ENCODE peak calls at places on chromosome 4, in six cellular contexts. R, C, Q, B, Z and P are unnamed samples.

GRCh38 chr4:115229873-115230272 is 116.5 kb upstream of the NDST4 start:
- DNase-seq in R (no peak), C (no peak), Q (no peak), B (no peak), Z (no peak), P (no peak)

GRCh38 chr4:177638871-177639270 is 196.6 kb upstream of the AGA start:
- DNase-seq in R (no peak), C (peak; percentile 3), Q (no peak), B (no peak), Z (peak; percentile 5), P (no peak)

GRCh38 chr4:24771241-24771640 is 24.1 kb upstream of the SOD3 start:
- DNase-seq in R (peak; percentile 76), C (no peak), Q (no peak), B (no peak), Z (no peak), P (no peak)

GRCh38 chr4:4339504-4340085 is 47.3 kb upstream of the NSG1 start:
- DNase-seq in R (no peak), C (peak; percentile 25), Q (no peak), B (no peak), Z (no peak), P (no peak)

GRCh38 chr4:22391548-22391947 is 124.3 kb downstream of the ADGRA3 start:
- DNase-seq in R (peak; percentile 83), C (no peak), Q (no peak), B (peak; percentile 3), Z (peak; percentile 64), P (no peak)

GRCh38 chr4:99815597-99816011 is 1.0 kb upstream of the DAPP1 start:
- DNase-seq in R (no peak), C (no peak), Q (peak; percentile 78), B (no peak), Z (no peak), P (no peak)

GRCh38 chr4:79864470-79865190 is 208.4 kb downstream of the ANTXR2 start:
- DNase-seq in R (peak; percentile 27), C (no peak), Q (no peak), B (no peak), Z (no peak), P (no peak)

GRCh38 chr4:154616731-154617130 is 4.3 kb upstream of the FGG start:
- DNase-seq in R (no peak), C (no peak), Q (no peak), B (no peak), Z (no peak), P (no peak)

GRCh38 chr4:84901173-84901572 is 65.3 kb downstream of the WDFY3 start:
- DNase-seq in R (no peak), C (no peak), Q (no peak), B (no peak), Z (peak; percentile 43), P (no peak)

GRCh38 chr4:147381749-147382148 is 99.1 kb upstream of the EDNRA start:
- DNase-seq in R (no peak), C (no peak), Q (no peak), B (no peak), Z (peak; percentile 11), P (no peak)

GRCh38 chr4:115090483-115091075 is 22.8 kb downstream of the NDST4 start:
- DNase-seq in R (peak; percentile 7), C (peak; percentile 61), Q (peak; percentile 32), B (no peak), Z (peak; percentile 68), P (no peak)

GRCh38 chr4:169110633-169111032 is 100.6 kb upstream of the CBR4 start:
- DNase-seq in R (peak; percentile 55), C (no peak), Q (no peak), B (no peak), Z (peak; percentile 21), P (no peak)

GRCh38 chr4:88672987-88673386 is 24.6 kb downstream of the NAP1L5 start:
- DNase-seq in R (peak; percentile 30), C (peak; percentile 54), Q (no peak), B (peak; percentile 23), Z (peak; percentile 60), P (peak; percentile 37)

GRCh38 chr4:107863850-107864371 is 39.2 kb downstream of the SGMS2 start:
- DNase-seq in R (peak; percentile 63), C (no peak), Q (peak; percentile 48), B (no peak), Z (peak; percentile 1), P (no peak)

GRCh38 chr4:123597586-123597985 is 201.0 kb downstream of the SPRY1 start:
- DNase-seq in R (peak; percentile 83), C (no peak), Q (no peak), B (no peak), Z (peak; percentile 49), P (no peak)

GRCh38 chr4:175531405-175532091 is 280.5 kb downstream of the GPM6A start:
- DNase-seq in R (peak; percentile 88), C (no peak), Q (no peak), B (no peak), Z (no peak), P (no peak)

DNA sequence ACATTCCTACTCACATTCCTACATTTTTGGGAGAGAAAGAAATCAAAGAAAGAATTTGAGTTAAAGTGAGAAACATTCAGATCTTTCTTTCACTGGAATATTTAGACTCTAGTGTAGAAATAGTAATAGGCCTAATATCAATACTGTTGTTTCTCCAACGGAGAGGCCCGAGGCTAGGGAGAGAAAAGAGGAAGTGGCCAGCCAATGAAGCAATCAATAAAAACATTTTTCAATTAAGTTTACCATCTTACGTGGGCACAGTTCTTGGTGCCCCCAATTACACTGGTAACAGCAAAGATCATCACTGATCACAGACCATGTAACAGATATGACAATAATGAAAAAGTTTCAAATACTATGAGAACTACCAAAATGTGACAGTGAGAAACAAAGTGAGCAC is 281.4 kb downstream of the GPM6A start:
- DNase-seq in R (no peak), C (no peak), Q (no peak), B (no peak), Z (no peak), P (no peak)
- H3K27ac ChIP-seq in R (no peak overlapping the region), C (no peak overlapping the region), Q (no peak overlapping the region), B (no peak overlapping the region), Z (no peak overlapping the region), P (no peak overlapping the region)

GRCh38 chr4:17063870-17064269 is 165.4 kb upstream of the LDB2 start:
- DNase-seq in R (peak; percentile 87), C (no peak), Q (no peak), B (no peak), Z (no peak), P (no peak)
- H3K9ac ChIP-seq in R (no peak overlapping the region), C (no peak overlapping the region), Q (no peak overlapping the region), B (no peak overlapping the region), Z (no peak overlapping the region), P (no peak overlapping the region)

GRCh38 chr4:55032179-55032578 is 93.2 kb downstream of the KDR start:
- DNase-seq in R (no peak), C (no peak), Q (no peak), B (no peak), Z (no peak), P (no peak)
- H3K27ac ChIP-seq in R (no peak overlapping the region), C (no peak overlapping the region), Q (no peak overlapping the region), B (no peak overlapping the region), Z (no peak overlapping the region), P (no peak overlapping the region)

GRCh38 chr4:25815586-25815985 is 47.2 kb downstream of the SEL1L3 start:
- DNase-seq in R (peak; percentile 42), C (no peak), Q (no peak), B (no peak), Z (no peak), P (no peak)
- H3K9ac ChIP-seq in R (no peak overlapping the region), C (no peak overlapping the region), Q (no peak overlapping the region), B (no peak overlapping the region), Z (no peak overlapping the region), P (no peak overlapping the region)

DNA sequence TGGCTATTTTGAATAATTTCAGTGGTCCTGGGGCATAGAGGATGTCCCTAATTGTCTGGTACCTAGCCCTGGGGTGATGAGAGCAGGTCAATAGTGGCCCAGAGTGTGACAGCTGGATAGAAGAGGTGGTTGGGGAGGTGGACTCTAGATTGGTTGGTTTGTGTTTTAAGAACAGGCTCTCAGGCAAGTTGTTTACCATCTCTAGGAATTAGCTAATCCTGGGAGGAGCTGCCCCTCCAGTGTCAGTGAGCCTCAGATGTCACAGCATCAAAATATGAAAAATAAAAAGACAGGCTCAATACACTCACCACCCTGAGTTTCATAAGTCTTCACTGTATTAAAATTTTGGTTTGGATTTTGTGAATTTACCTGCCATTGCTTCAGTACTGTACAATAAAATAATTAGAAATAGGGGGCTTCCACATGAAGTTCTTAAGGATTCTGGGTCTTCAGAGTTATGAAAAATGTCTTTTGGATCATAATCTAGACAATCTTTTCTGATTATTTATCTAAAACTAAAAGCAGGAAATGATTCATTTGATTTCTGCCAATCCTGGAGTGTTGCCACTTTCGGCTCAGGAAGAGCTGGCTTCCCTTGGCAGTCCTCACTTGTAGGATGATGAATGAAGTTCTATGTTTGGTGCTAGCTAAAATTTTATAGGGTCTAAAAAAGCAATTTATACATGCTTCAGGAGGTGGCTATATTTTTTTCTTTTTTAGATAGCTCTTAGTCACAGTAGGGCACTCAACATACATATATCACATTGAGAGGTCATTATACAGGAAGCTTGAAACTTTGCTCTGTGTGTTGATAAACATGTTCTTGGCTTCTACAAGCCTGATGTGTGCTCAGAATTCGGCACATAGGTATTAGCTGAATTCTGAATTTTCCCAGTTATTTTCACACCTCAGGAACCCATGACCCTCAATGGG is 395.1 kb downstream of the RAB28 start:
- DNase-seq in R (peak; percentile 47), C (no peak), Q (no peak), B (no peak), Z (no peak), P (no peak)
- H3K27ac ChIP-seq in R (no peak overlapping the region), C (no peak overlapping the region), Q (no peak overlapping the region), B (no peak overlapping the region), Z (no peak overlapping the region), P (no peak overlapping the region)